ENCODE peak calls at places on chromosomes 12 and 14, in seven cellular contexts. A is CD8-positive, alpha-beta T cell; L is kidney epithelial cell; C is PC-3; T is stomach; I is lower lobe of right lung; M is cardiac muscle cell. Z is an unnamed sample. For H3K36me3, the result is how much of the 10 kb centered on the place peaks cover.

GRCh38 chr14:58638231-58639205 is 756 bp downstream of the DACT1 start:
- DNase-seq in A (no peak), L (no peak), C (peak), T (no peak), I (no peak), M (peak), Z (no peak)

GRCh38 chr12:123278150-123278627 is 6.5 kb upstream of the CDK2AP1 start:
- DNase-seq in A (no peak), L (no peak), C (no peak), T (no peak), I (no peak), M (no peak), Z (no peak)

GRCh38 chr14:22887260-22887989 is 4.4 kb downstream of the REM2 start:
- DNase-seq in A (no peak), L (peak), C (peak), T (peak), I (no peak), M (peak), Z (no peak)

GRCh38 chr12:55876110-55876509 is 33.4 kb upstream of the MMP19 start:
- DNase-seq in A (no peak), L (no peak), C (no peak), T (no peak), I (no peak), M (no peak), Z (no peak)

GRCh38 chr12:6915023-6915788 is 826 bp downstream of the ENO2 start:
- DNase-seq in A (no peak), L (no peak), C (no peak), T (no peak), I (peak), M (no peak), Z (no peak)

GRCh38 chr12:16523570-16524331 is 82.2 kb downstream of the LMO3 start:
- DNase-seq in A (no peak), L (no peak), C (peak), T (no peak), I (no peak), M (peak), Z (no peak)

GRCh38 chr14:69101331-69101826 is 51.5 kb downstream of the DCAF5 start:
- DNase-seq in A (no peak), L (no peak), C (peak), T (no peak), I (no peak), M (peak), Z (peak)

GRCh38 chr12:64181504-64182291 is 40.4 kb downstream of the KICS2 start:
- DNase-seq in A (no peak), L (peak), C (peak), T (peak), I (no peak), M (peak), Z (peak)

GRCh38 chr14:68208218-68208617 is 388.6 kb downstream of the RAD51B start:
- DNase-seq in A (no peak), L (no peak), C (no peak), T (no peak), I (no peak), M (no peak), Z (no peak)

GRCh38 chr12:66036317-66036716 is 94.2 kb downstream of the LLPH start:
- DNase-seq in A (no peak), L (peak), C (peak), T (no peak), I (no peak), M (peak), Z (peak)

GRCh38 chr12:66194122-66194521 is 5.1 kb downstream of the IRAK3 start:
- DNase-seq in A (no peak), L (no peak), C (no peak), T (no peak), I (no peak), M (no peak), Z (no peak)

GRCh38 chr12:100573499-100574261 is at the start of gene GAS2L3:
- DNase-seq in A (peak), L (no peak), C (peak), T (peak), I (peak), M (peak), Z (peak)

GRCh38 chr14:51652168-51653095 is 722 bp downstream of the FRMD6 start:
- DNase-seq in A (no peak), L (no peak), C (peak), T (peak), I (peak), M (no peak), Z (no peak)

GRCh38 chr12:24853588-24853987 is 95.3 kb downstream of the BCAT1 start:
- DNase-seq in A (no peak), L (no peak), C (no peak), T (no peak), I (no peak), M (peak), Z (no peak)

DNA sequence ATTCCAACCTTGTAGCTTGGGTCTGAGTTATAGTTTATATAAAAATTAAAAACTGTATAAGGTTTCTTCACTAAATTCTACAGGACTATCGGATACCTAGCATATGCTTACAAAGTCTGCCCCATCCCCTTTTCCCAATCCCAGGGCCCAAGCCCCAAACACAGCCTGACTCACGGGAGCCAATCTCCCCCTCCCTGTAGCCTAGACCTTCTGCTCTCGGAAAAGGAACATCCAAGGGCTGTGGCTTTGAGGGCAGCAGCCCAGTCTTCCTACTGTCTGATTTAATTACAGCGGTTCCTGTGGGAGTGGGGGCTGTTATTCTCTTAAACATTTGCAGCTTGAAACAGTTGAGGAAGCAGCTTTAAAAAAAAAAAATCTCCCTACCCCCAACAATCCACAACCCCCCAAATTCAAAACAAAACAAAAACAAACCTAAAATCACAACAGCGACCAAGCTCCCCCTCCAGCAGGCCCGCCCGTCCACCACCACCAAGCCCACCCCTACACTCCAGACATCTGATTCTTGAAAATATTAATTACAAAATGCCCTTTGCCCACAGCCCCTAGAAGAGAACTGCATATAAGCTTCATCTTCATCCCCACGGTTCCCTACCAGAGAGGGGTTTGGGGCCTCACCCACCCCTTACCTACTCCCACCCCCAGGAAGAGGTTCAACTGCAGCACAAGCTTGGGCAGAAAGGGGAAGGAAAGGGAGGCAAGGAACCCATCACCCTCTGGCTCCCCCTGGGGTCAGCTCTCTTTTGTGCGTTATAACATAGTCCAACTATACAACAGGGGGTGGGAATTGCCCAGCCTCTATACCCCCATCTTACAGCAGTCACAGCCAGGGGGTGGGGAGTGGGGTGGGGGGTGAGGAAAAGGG is 1.1 kb upstream of the PRKAG1 start:
- DNase-seq in A (peak), L (no peak), C (peak), T (no peak), I (no peak), M (peak), Z (no peak)
- H3K4me3 ChIP-seq in A (peak), L (no peak), C (peak), T (peak), I (peak), M (peak), Z (no peak)

DNA sequence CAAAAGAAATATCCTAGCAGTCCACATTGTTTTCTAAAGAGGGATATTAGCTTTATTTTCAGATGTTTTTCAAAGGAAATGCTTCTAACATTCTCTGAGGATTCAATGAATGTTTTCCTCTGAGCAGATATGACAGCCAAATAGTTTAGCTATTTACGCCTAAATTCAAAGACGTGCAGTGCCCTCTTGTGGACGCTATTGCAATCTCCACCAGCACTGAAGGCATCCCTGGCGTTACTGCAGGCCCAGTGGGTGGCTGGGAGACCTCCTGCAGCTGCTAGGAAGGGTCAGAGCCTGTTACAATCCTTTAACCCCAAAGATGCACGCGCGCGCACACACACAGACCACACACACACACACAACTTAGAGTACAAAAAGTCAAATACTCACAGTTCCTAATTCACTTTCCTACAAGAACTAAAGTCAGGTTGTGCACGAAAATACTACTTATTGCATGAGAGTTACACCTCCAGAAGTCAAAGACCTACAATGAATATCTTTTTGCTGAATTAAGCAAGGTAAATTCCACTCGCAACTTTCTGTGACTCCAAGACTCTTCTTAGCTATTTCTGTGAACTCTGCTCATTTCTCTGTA is 589.3 kb upstream of the TMEM132C start:
- DNase-seq in A (peak), L (peak), C (peak), T (peak), I (peak), M (peak), Z (peak)
- TF ChIP-seq CTCF in A (peak), L (peak), C (peak), T (peak), I (peak), M (peak), Z (peak)

GRCh38 chr12:109946913-109947312 is 46.8 kb downstream of the TCHP start:
- DNase-seq in A (no peak), L (no peak), C (no peak), T (no peak), I (no peak), M (no peak), Z (no peak)
- H3K36me3 ChIP-seq in A (under half), L (under half), C (under half), T (half or more), I (half or more), M (under half), Z (under half)

GRCh38 chr12:98894412-98895085 is 249.5 kb downstream of the APAF1 start:
- DNase-seq in A (no peak), L (no peak), C (no peak), T (no peak), I (no peak), M (peak), Z (no peak)
- H3K4me3 ChIP-seq in A (no peak), L (no peak), C (no peak), T (peak), I (peak), M (peak), Z (no peak)

GRCh38 chr14:76089151-76089550 is 62.6 kb upstream of the GPATCH2L start:
- DNase-seq in A (no peak), L (no peak), C (no peak), T (no peak), I (no peak), M (no peak), Z (no peak)

GRCh38 chr14:76090611-76091010 is 61.1 kb upstream of the GPATCH2L start:
- DNase-seq in A (no peak), L (no peak), C (no peak), T (no peak), I (no peak), M (no peak), Z (no peak)

GRCh38 chr14:76086636-76087035 is 65.1 kb upstream of the GPATCH2L start:
- DNase-seq in A (no peak), L (no peak), C (no peak), T (no peak), I (no peak), M (no peak), Z (no peak)

GRCh38 chr14:76089575-76089974 is 62.1 kb upstream of the GPATCH2L start:
- DNase-seq in A (no peak), L (no peak), C (no peak), T (no peak), I (no peak), M (no peak), Z (no peak)

DNA sequence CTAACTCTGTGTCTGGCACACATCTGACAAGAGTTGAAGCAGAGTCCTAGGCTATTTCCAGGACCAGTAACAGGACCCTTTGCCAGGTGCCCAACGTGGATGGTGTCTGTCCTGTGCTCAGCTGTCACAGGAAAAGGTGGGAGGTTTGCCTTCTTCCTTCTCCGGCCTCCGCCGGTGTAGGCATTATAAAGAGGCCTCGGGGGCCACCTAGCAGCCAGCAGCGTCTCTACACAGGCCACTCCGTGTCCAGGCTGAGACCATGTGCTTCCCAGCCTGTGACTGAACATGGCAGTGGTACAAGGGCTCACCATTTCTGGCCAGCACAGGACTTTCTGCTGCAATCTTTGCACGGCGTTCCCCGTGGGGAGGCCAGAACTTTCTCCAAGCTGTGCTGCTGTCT is 60.7 kb upstream of the GPATCH2L start:
- DNase-seq in A (no peak), L (no peak), C (peak), T (no peak), I (no peak), M (peak), Z (no peak)
- TF ChIP-seq CTCF in A (no peak), L (peak), C (peak), T (no peak), I (peak), M (peak), Z (peak)

DNA sequence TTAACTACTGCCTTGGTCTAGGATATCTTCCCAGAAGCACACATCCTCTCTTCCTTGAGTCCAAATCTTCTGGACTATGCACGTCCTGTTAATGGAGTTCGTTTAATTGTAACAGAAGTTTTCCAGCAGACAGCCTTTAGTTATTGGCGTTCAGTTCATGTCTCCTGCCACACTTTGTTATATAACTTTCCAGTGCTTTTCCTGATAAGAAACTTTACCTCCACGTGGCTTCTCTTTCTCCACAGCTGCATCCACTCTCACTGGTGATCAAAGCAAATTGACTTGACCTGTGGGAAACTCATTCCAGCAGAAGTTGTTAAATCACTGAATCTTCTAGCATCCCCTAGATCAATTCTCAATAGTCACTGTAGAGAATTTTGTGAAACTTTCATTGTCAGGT is 19.0 kb downstream of the PTPN21 start:
- DNase-seq in A (no peak), L (no peak), C (no peak), T (no peak), I (no peak), M (no peak), Z (no peak)
- H3K36me3 ChIP-seq in A (under half), L (under half), C (under half), T (under half), I (under half), M (under half), Z (under half)

GRCh38 chr14:73633517-73634332 is 11.1 kb upstream of the DNAL1 start:
- DNase-seq in A (peak), L (peak), C (peak), T (peak), I (peak), M (peak), Z (peak)
- H3K4me3 ChIP-seq in A (peak), L (peak), C (peak), T (peak), I (peak), M (no peak), Z (peak)

DNA sequence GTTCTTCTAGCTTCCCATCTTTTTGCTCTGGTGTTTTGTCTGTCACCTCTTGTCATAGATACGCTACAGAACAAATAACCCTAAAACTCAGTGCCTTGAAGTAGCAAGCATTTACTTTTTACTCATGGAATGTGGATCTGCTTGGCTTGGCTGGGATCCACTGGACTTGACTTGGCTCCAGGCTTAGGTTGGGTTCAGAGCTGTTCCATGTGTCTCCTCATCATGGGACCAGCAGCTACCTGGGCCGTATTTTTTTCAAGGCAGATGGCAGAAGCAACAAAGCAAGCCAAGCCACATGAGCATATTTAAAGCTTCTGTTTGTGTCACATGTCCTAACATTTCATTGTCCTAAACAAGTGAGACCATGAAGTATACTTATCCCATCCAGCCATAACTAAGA is 48.7 kb upstream of the ATF1 start:
- DNase-seq in A (no peak), L (no peak), C (no peak), T (peak), I (no peak), M (no peak), Z (no peak)
- TF ChIP-seq CTCF in A (no peak), L (no peak), C (no peak), T (no peak), I (no peak), M (no peak), Z (no peak)

Z was measured in BJ.